ENCODE peak calls at places on chromosome 14, in seven cellular contexts. One of them, this sample, is unnamed.

GRCh38 chr14:55398679-55399078 is 13.0 kb downstream of the ATG14 start:
- DNase-seq in activated T-cell treated with anti-CD3 and anti-CD28 coated beads, Interleukin-2, amount 50 U/mL, for 4 hours: no peak
- DNase-seq in NCI-H446: no peak
- DNase-seq in Peyer's patch: no peak
- DNase-seq in heart right ventricle: peak
- DNase-seq in A549: peak
- DNase-seq in cardiac fibroblast: peak
- DNase-seq in this sample: no peak

GRCh38 chr14:92670177-92670576 is 78.2 kb downstream of the LGMN start:
- DNase-seq in activated T-cell treated with anti-CD3 and anti-CD28 coated beads, Interleukin-2, amount 50 U/mL, for 4 hours: no peak
- DNase-seq in NCI-H446: no peak
- DNase-seq in Peyer's patch: no peak
- DNase-seq in heart right ventricle: no peak
- DNase-seq in A549: peak
- DNase-seq in cardiac fibroblast: peak
- DNase-seq in this sample: no peak

GRCh38 chr14:56224691-56225681 is 106.8 kb downstream of the PELI2 start:
- DNase-seq in activated T-cell treated with anti-CD3 and anti-CD28 coated beads, Interleukin-2, amount 50 U/mL, for 4 hours: no peak
- DNase-seq in NCI-H446: no peak
- DNase-seq in Peyer's patch: peak
- DNase-seq in heart right ventricle: no peak
- DNase-seq in A549: peak
- DNase-seq in cardiac fibroblast: no peak
- DNase-seq in this sample: no peak

GRCh38 chr14:50397461-50398196 is 948 bp upstream of the CDKL1 start:
- DNase-seq in activated T-cell treated with anti-CD3 and anti-CD28 coated beads, Interleukin-2, amount 50 U/mL, for 4 hours: no peak
- DNase-seq in NCI-H446: peak
- DNase-seq in Peyer's patch: peak
- DNase-seq in heart right ventricle: peak
- DNase-seq in A549: peak
- DNase-seq in cardiac fibroblast: peak
- DNase-seq in this sample: no peak

GRCh38 chr14:53516261-53516774 is 363.2 kb upstream of the DDHD1 start:
- DNase-seq in activated T-cell treated with anti-CD3 and anti-CD28 coated beads, Interleukin-2, amount 50 U/mL, for 4 hours: no peak
- DNase-seq in NCI-H446: no peak
- DNase-seq in Peyer's patch: no peak
- DNase-seq in heart right ventricle: no peak
- DNase-seq in A549: no peak
- DNase-seq in cardiac fibroblast: peak
- DNase-seq in this sample: no peak

GRCh38 chr14:32534145-32534544 is 205.0 kb downstream of the AKAP6 start:
- DNase-seq in activated T-cell treated with anti-CD3 and anti-CD28 coated beads, Interleukin-2, amount 50 U/mL, for 4 hours: no peak
- DNase-seq in NCI-H446: no peak
- DNase-seq in Peyer's patch: no peak
- DNase-seq in heart right ventricle: no peak
- DNase-seq in A549: no peak
- DNase-seq in cardiac fibroblast: no peak
- DNase-seq in this sample: no peak

GRCh38 chr14:78835052-78835451 is 664.9 kb downstream of the NRXN3 start:
- DNase-seq in activated T-cell treated with anti-CD3 and anti-CD28 coated beads, Interleukin-2, amount 50 U/mL, for 4 hours: no peak
- DNase-seq in NCI-H446: no peak
- DNase-seq in Peyer's patch: no peak
- DNase-seq in heart right ventricle: no peak
- DNase-seq in A549: no peak
- DNase-seq in cardiac fibroblast: no peak
- DNase-seq in this sample: no peak

GRCh38 chr14:104205781-104206180 is 67.4 kb downstream of the KIF26A start:
- DNase-seq in activated T-cell treated with anti-CD3 and anti-CD28 coated beads, Interleukin-2, amount 50 U/mL, for 4 hours: no peak
- DNase-seq in NCI-H446: no peak
- DNase-seq in Peyer's patch: no peak
- DNase-seq in heart right ventricle: no peak
- DNase-seq in A549: no peak
- DNase-seq in cardiac fibroblast: no peak
- DNase-seq in this sample: no peak

GRCh38 chr14:91947196-91948184 is at the start of gene FBLN5:
- DNase-seq in activated T-cell treated with anti-CD3 and anti-CD28 coated beads, Interleukin-2, amount 50 U/mL, for 4 hours: peak
- DNase-seq in NCI-H446: no peak
- DNase-seq in Peyer's patch: peak
- DNase-seq in heart right ventricle: peak
- DNase-seq in A549: peak
- DNase-seq in cardiac fibroblast: peak
- DNase-seq in this sample: peak

GRCh38 chr14:79466938-79467527 is 744.3 kb downstream of the DIO2 start:
- DNase-seq in activated T-cell treated with anti-CD3 and anti-CD28 coated beads, Interleukin-2, amount 50 U/mL, for 4 hours: no peak
- DNase-seq in NCI-H446: no peak
- DNase-seq in Peyer's patch: no peak
- DNase-seq in heart right ventricle: no peak
- DNase-seq in A549: no peak
- DNase-seq in cardiac fibroblast: no peak
- DNase-seq in this sample: no peak

GRCh38 chr14:56592746-56593544 is 13.3 kb downstream of the TMEM260 start:
- DNase-seq in activated T-cell treated with anti-CD3 and anti-CD28 coated beads, Interleukin-2, amount 50 U/mL, for 4 hours: no peak
- DNase-seq in NCI-H446: no peak
- DNase-seq in Peyer's patch: no peak
- DNase-seq in heart right ventricle: no peak
- DNase-seq in A549: no peak
- DNase-seq in cardiac fibroblast: no peak
- DNase-seq in this sample: no peak

GRCh38 chr14:72243894-72244293 is 311.7 kb downstream of the RGS6 start:
- DNase-seq in activated T-cell treated with anti-CD3 and anti-CD28 coated beads, Interleukin-2, amount 50 U/mL, for 4 hours: no peak
- DNase-seq in NCI-H446: no peak
- DNase-seq in Peyer's patch: no peak
- DNase-seq in heart right ventricle: no peak
- DNase-seq in A549: no peak
- DNase-seq in cardiac fibroblast: no peak
- DNase-seq in this sample: no peak

GRCh38 chr14:69615471-69616407 is 4.3 kb downstream of the SUSD6 start:
- DNase-seq in activated T-cell treated with anti-CD3 and anti-CD28 coated beads, Interleukin-2, amount 50 U/mL, for 4 hours: no peak
- DNase-seq in NCI-H446: no peak
- DNase-seq in Peyer's patch: peak
- DNase-seq in heart right ventricle: peak
- DNase-seq in A549: no peak
- DNase-seq in cardiac fibroblast: peak
- DNase-seq in this sample: peak

GRCh38 chr14:99729991-99730875 is 46.1 kb downstream of the CYP46A1 start:
- DNase-seq in activated T-cell treated with anti-CD3 and anti-CD28 coated beads, Interleukin-2, amount 50 U/mL, for 4 hours: peak
- DNase-seq in NCI-H446: no peak
- DNase-seq in Peyer's patch: peak
- DNase-seq in heart right ventricle: peak
- DNase-seq in A549: peak
- DNase-seq in cardiac fibroblast: peak
- DNase-seq in this sample: peak

GRCh38 chr14:44271006-44271405 is 236.1 kb downstream of the FSCB start:
- DNase-seq in activated T-cell treated with anti-CD3 and anti-CD28 coated beads, Interleukin-2, amount 50 U/mL, for 4 hours: no peak
- DNase-seq in NCI-H446: no peak
- DNase-seq in Peyer's patch: no peak
- DNase-seq in heart right ventricle: no peak
- DNase-seq in A549: no peak
- DNase-seq in cardiac fibroblast: no peak
- DNase-seq in this sample: no peak

This sample was measured in NCI-H1092 treated with DMSO at 0.1 percent for 48 hours.